ENCODE peak calls at places on chromosomes 2 and 18, in five cellular contexts. W is stimulated activated CD8-positive, alpha-beta memory T cell treated with anti-CD3 and anti-CD28 coated beads, Interleukin-2, amount 100 ng/mL, for 48 hours; I is activated T-cell treated with anti-CD3 and anti-CD28 coated beads, Interleukin-2, amount 50 U/mL, for 72 hours; C is MCF 10A; D is ACHN. L is an unnamed sample.

GRCh38 chr2:177313162-177313781 is 48.7 kb upstream of the NFE2L2 start:
- DNase-seq in W (no peak), I (no peak), C (peak), D (no peak), L (no peak)

GRCh38 chr2:10935953-10936942 is 24.5 kb downstream of the KCNF1 start:
- DNase-seq in W (no peak), I (peak), C (peak), D (peak), L (peak)

GRCh38 chr2:63865159-63865799 is 23.6 kb downstream of the UGP2 start:
- DNase-seq in W (no peak), I (no peak), C (no peak), D (no peak), L (no peak)

GRCh38 chr2:210818473-210818872 is 262.1 kb downstream of the CPS1 start:
- DNase-seq in W (no peak), I (no peak), C (no peak), D (no peak), L (no peak)

GRCh38 chr2:240245706-240246105 is 105.2 kb upstream of the OTOS start:
- DNase-seq in W (no peak), I (no peak), C (no peak), D (no peak), L (no peak)

GRCh38 chr2:16650287-16651249 is 15.1 kb downstream of the CYRIA start:
- DNase-seq in W (no peak), I (no peak), C (peak), D (peak), L (no peak)

GRCh38 chr2:72843301-72843700 is 17.5 kb upstream of the EXOC6B start:
- DNase-seq in W (no peak), I (no peak), C (no peak), D (no peak), L (no peak)

GRCh38 chr2:67825476-67825875 is 237.3 kb downstream of the C1D start:
- DNase-seq in W (no peak), I (no peak), C (peak), D (peak), L (no peak)

GRCh38 chr2:7878786-7879515 is 802.9 kb upstream of the ID2 start:
- DNase-seq in W (no peak), I (no peak), C (no peak), D (no peak), L (no peak)

GRCh38 chr2:168359082-168359481 is 97.0 kb upstream of the CERS6 start:
- DNase-seq in W (no peak), I (no peak), C (no peak), D (no peak), L (no peak)

GRCh38 chr18:50117876-50118275 is 77.1 kb downstream of the MYO5B start:
- DNase-seq in W (no peak), I (no peak), C (peak), D (no peak), L (no peak)

GRCh38 chr2:108909917-108910515 is 79.0 kb downstream of the EDAR start:
- DNase-seq in W (no peak), I (no peak), C (no peak), D (no peak), L (no peak)

GRCh38 chr18:78982186-78982585 is 2.6 kb downstream of the SALL3 start:
- DNase-seq in W (no peak), I (no peak), C (no peak), D (no peak), L (no peak)

GRCh38 chr18:8469793-8470192 is 139.4 kb upstream of the RAB12 start:
- DNase-seq in W (no peak), I (no peak), C (peak), D (no peak), L (no peak)

GRCh38 chr2:67576991-67577390 is 179.9 kb downstream of the ETAA1 start:
- DNase-seq in W (no peak), I (no peak), C (no peak), D (no peak), L (no peak)

GRCh38 chr2:206616141-206616540 is 26.1 kb upstream of the FAM237A start:
- DNase-seq in W (no peak), I (no peak), C (peak), D (no peak), L (no peak)

GRCh38 chr2:61218817-61219170 is 56.8 kb downstream of the C2orf74 start:
- DNase-seq in W (no peak), I (no peak), C (no peak), D (no peak), L (no peak)

GRCh38 chr2:66696374-66696773 is 261.4 kb downstream of the MEIS1 start:
- DNase-seq in W (no peak), I (no peak), C (no peak), D (no peak), L (no peak)

GRCh38 chr2:158999458-158999857 is 31.0 kb downstream of the TANC1 start:
- DNase-seq in W (no peak), I (no peak), C (no peak), D (no peak), L (no peak)

L was measured in head of caudate nucleus.